ENCODE peak calls at places on chromosomes 13 and 19, in nine cellular contexts. B is stimulated activated CD4-positive, alpha-beta T cell treated with anti-CD3 and anti-CD28 coated beads, Interleukin-4, amount 100 ng/mL, for 4 hours; D is A549; M is heart right ventricle; P is HuH-7.5; A is H1; L is central memory CD4-positive, alpha-beta T cell; F is left ventricle myocardium inferior; E is neuronal stem cell. Q is an unnamed sample.

GRCh38 chr13:102846261-102847015 is 606 bp downstream of the ERCC5 start:
- DNase-seq in D (peak; percentile 5), M (peak; percentile 15), P (no peak), A (no peak), E (no peak), F (peak; percentile 25), L (peak; percentile 71), B (peak; percentile 30), Q (peak; percentile 22)

GRCh38 chr19:52959613-52960295 is 2.9 kb downstream of the ZNF816 start:
- DNase-seq in B (no peak), A (no peak), E (no peak), P (no peak), D (no peak), L (no peak), M (no peak), F (no peak), Q (no peak)

GRCh38 chr19:47703301-47703700 is 9.9 kb upstream of the EHD2 start:
- DNase-seq in A (no peak), F (no peak), E (no peak), M (no peak), L (no peak), B (no peak), D (no peak), P (no peak), Q (no peak)

GRCh38 chr19:42555317-42555716 is 27.0 kb upstream of the CEACAM1 start:
- DNase-seq in D (no peak), E (no peak), M (peak; percentile 15), F (no peak), B (no peak), P (no peak), L (no peak), A (no peak), Q (no peak)

GRCh38 chr19:31257426-31258130 is 91.7 kb downstream of the TSHZ3 start:
- DNase-seq in E (no peak), A (no peak), B (no peak), L (no peak), M (no peak), P (no peak), D (no peak), F (no peak), Q (no peak)

GRCh38 chr13:97879646-97880297 is 73.7 kb upstream of the IPO5 start:
- DNase-seq in A (no peak), E (no peak), P (no peak), F (no peak), M (no peak), L (no peak), D (peak; percentile 15), B (no peak), Q (no peak)

GRCh38 chr13:98896083-98896867 is 81.6 kb downstream of the DOCK9 start:
- DNase-seq in M (no peak), D (no peak), A (no peak), F (no peak), P (no peak), L (no peak), E (no peak), B (no peak), Q (no peak)

GRCh38 chr19:17118957-17119356 is 43.4 kb downstream of the MYO9B start:
- DNase-seq in L (no peak), D (no peak), M (no peak), F (no peak), E (no peak), P (no peak), A (no peak), B (no peak), Q (no peak)

GRCh38 chr13:82791035-82791434 is 1091.2 kb downstream of the SLITRK1 start:
- DNase-seq in D (no peak), F (no peak), E (no peak), L (no peak), B (no peak), M (no peak), P (no peak), A (no peak), Q (no peak)

GRCh38 chr13:36101157-36101556 is 30.0 kb downstream of the DCLK1 start:
- DNase-seq in F (no peak), B (no peak), A (no peak), M (no peak), P (no peak), D (no peak), E (no peak), L (no peak), Q (no peak)

GRCh38 chr19:19652482-19653295 is 9.2 kb upstream of the GMIP start:
- DNase-seq in A (no peak), E (no peak), P (peak; percentile 22), L (no peak), B (no peak), F (no peak), M (no peak), D (no peak), Q (no peak)

GRCh38 chr13:97307882-97308624 is 85.9 kb downstream of the MBNL2 start:
- DNase-seq in F (peak; percentile 51), E (peak; percentile 50), D (peak; percentile 50), P (peak; percentile 25), B (no peak), A (no peak), M (peak; percentile 44), L (no peak), Q (no peak)

GRCh38 chr19:5987077-5987818 is 9.3 kb upstream of the RANBP3 start:
- DNase-seq in D (peak; percentile 66), F (peak; percentile 58), A (peak; percentile 41), E (peak; percentile 71), L (peak; percentile 57), M (peak; percentile 83), B (peak; percentile 62), P (peak; percentile 90), Q (peak; percentile 83)

GRCh38 chr19:55304279-55304978 is 20.6 kb downstream of the BRSK1 start:
- DNase-seq in P (peak; percentile 76), L (no peak), D (peak; percentile 66), B (no peak), E (no peak), F (no peak), A (no peak), M (no peak), Q (peak; percentile 61)

GRCh38 chr13:23996456-23996855 is 99.2 kb upstream of the C1QTNF9B start:
- DNase-seq in P (no peak), B (no peak), D (no peak), A (no peak), E (no peak), L (no peak), M (no peak), F (no peak), Q (no peak)

GRCh38 chr19:34985249-34986022 is 14.7 kb upstream of the GRAMD1A start:
- DNase-seq in P (no peak), A (no peak), E (no peak), M (peak; percentile 78), F (peak; percentile 65), B (no peak), L (no peak), D (no peak), Q (no peak)

GRCh38 chr13:72657379-72657778 is 70.0 kb downstream of the MZT1 start:
- DNase-seq in P (no peak), E (no peak), B (no peak), L (no peak), A (no peak), D (no peak), F (no peak), M (no peak), Q (no peak)

GRCh38 chr19:982567-983170 is 1.5 kb upstream of the WDR18 start:
- DNase-seq in M (peak; percentile 54), B (peak; percentile 81), D (peak; percentile 80), P (peak; percentile 98), L (peak; percentile 61), E (peak; percentile 79), F (peak; percentile 74), A (peak; percentile 50), Q (peak; percentile 97)

GRCh38 chr13:37179646-37180045 is 74.2 kb upstream of the CSNK1A1L start:
- DNase-seq in D (no peak), L (no peak), F (no peak), B (no peak), E (no peak), A (no peak), M (no peak), P (no peak), Q (no peak)

GRCh38 chr13:48749699-48750473 is 96.2 kb downstream of the CYSLTR2 start:
- DNase-seq in D (peak; percentile 62), L (no peak), M (peak; percentile 79), B (peak; percentile 49), A (peak; percentile 46), E (peak; percentile 29), P (peak; percentile 6), F (peak; percentile 80), Q (peak; percentile 60)

GRCh38 chr19:44582581-44583265 is 30.6 kb upstream of the IGSF23 start:
- DNase-seq in A (peak; percentile 50), L (no peak), E (no peak), F (no peak), B (peak; percentile 19), D (peak; percentile 58), M (no peak), P (peak; percentile 49), Q (peak; percentile 21)

GRCh38 chr19:11198769-11199469 is 1.6 kb upstream of the KANK2 start:
- DNase-seq in E (no peak), F (no peak), B (no peak), L (no peak), A (no peak), P (no peak), M (no peak), D (no peak), Q (no peak)

GRCh38 chr13:49248433-49249002 is 793 bp downstream of the CDADC1 start:
- DNase-seq in M (peak; percentile 12), P (no peak), F (no peak), E (peak; percentile 21), D (peak; percentile 3), A (no peak), L (peak; percentile 22), B (no peak), Q (no peak)

GRCh38 chr13:84126671-84127171 is 244.4 kb upstream of the SLITRK1 start:
- DNase-seq in B (no peak), M (no peak), F (no peak), A (no peak), L (no peak), P (no peak), D (no peak), E (no peak), Q (no peak)

GRCh38 chr13:96817336-96817941 is 176.8 kb downstream of the OXGR1 start:
- DNase-seq in D (no peak), M (no peak), A (no peak), L (no peak), F (no peak), P (no peak), B (no peak), E (peak; percentile 23), Q (no peak)

GRCh38 chr19:55369651-55370304 is 485 bp downstream of the IL11 start:
- DNase-seq in D (peak; percentile 98), B (no peak), P (peak; percentile 93), L (no peak), A (no peak), M (no peak), F (no peak), E (peak; percentile 63), Q (peak; percentile 84)

GRCh38 chr13:112453874-112454647 is 77.9 kb downstream of the SPACA7 start:
- DNase-seq in D (no peak), A (no peak), B (no peak), F (no peak), M (no peak), E (no peak), P (no peak), L (no peak), Q (no peak)

Q was measured in GM13977.